ENCODE peak calls at places on chromosomes 3 and 15, in eight cellular contexts. One of them, this sample, is unnamed.

GRCh38 chr15:42108189-42108588 is 13.8 kb upstream of the PLA2G4D start:
- DNase-seq in RWPE1: no peak
- DNase-seq in colonic mucosa: peak; percentile 21
- DNase-seq in astrocyte of the spinal cord: no peak
- DNase-seq in ELF-1: no peak
- DNase-seq in NCI-H1930: no peak
- DNase-seq in lower leg skin: no peak
- DNase-seq in dorsolateral prefrontal cortex: no peak
- DNase-seq in this sample: no peak

GRCh38 chr15:85706779-85707518 is 87.8 kb downstream of the KLHL25 start:
- DNase-seq in RWPE1: no peak
- DNase-seq in colonic mucosa: peak; percentile 45
- DNase-seq in astrocyte of the spinal cord: peak; percentile 62
- DNase-seq in ELF-1: no peak
- DNase-seq in NCI-H1930: no peak
- DNase-seq in lower leg skin: no peak
- DNase-seq in dorsolateral prefrontal cortex: no peak
- DNase-seq in this sample: no peak

GRCh38 chr3:186247821-186248814 is 113.9 kb downstream of the DGKG start:
- DNase-seq in RWPE1: no peak
- DNase-seq in colonic mucosa: no peak
- DNase-seq in astrocyte of the spinal cord: no peak
- DNase-seq in ELF-1: no peak
- DNase-seq in NCI-H1930: no peak
- DNase-seq in lower leg skin: peak; percentile 34
- DNase-seq in dorsolateral prefrontal cortex: no peak
- DNase-seq in this sample: no peak

GRCh38 chr15:39127925-39128617 is 452.8 kb upstream of the THBS1 start:
- DNase-seq in RWPE1: peak; percentile 89
- DNase-seq in colonic mucosa: peak; percentile 32
- DNase-seq in astrocyte of the spinal cord: peak; percentile 96
- DNase-seq in ELF-1: peak; percentile 46
- DNase-seq in NCI-H1930: no peak
- DNase-seq in lower leg skin: no peak
- DNase-seq in dorsolateral prefrontal cortex: no peak
- DNase-seq in this sample: peak; percentile 78

GRCh38 chr3:20023663-20024417 is 11.8 kb upstream of the PP2D1 start:
- DNase-seq in RWPE1: no peak
- DNase-seq in colonic mucosa: peak; percentile 45
- DNase-seq in astrocyte of the spinal cord: no peak
- DNase-seq in ELF-1: no peak
- DNase-seq in NCI-H1930: no peak
- DNase-seq in lower leg skin: peak; percentile 29
- DNase-seq in dorsolateral prefrontal cortex: peak; percentile 48
- DNase-seq in this sample: no peak

GRCh38 chr3:56673781-56674457 is 9.1 kb downstream of the TASOR start:
- DNase-seq in RWPE1: no peak
- DNase-seq in colonic mucosa: no peak
- DNase-seq in astrocyte of the spinal cord: no peak
- DNase-seq in ELF-1: no peak
- DNase-seq in NCI-H1930: no peak
- DNase-seq in lower leg skin: no peak
- DNase-seq in dorsolateral prefrontal cortex: no peak
- DNase-seq in this sample: no peak

GRCh38 chr3:34634939-34635338 is 836.5 kb downstream of the PDCD6IP start:
- DNase-seq in RWPE1: no peak
- DNase-seq in colonic mucosa: no peak
- DNase-seq in astrocyte of the spinal cord: no peak
- DNase-seq in ELF-1: no peak
- DNase-seq in NCI-H1930: no peak
- DNase-seq in lower leg skin: no peak
- DNase-seq in dorsolateral prefrontal cortex: no peak
- DNase-seq in this sample: no peak

GRCh38 chr3:106376016-106376415 is 507.2 kb upstream of the CBLB start:
- DNase-seq in RWPE1: no peak
- DNase-seq in colonic mucosa: no peak
- DNase-seq in astrocyte of the spinal cord: peak; percentile 69
- DNase-seq in ELF-1: no peak
- DNase-seq in NCI-H1930: no peak
- DNase-seq in lower leg skin: no peak
- DNase-seq in dorsolateral prefrontal cortex: no peak
- DNase-seq in this sample: no peak

GRCh38 chr15:44550256-44550655 is 13.3 kb downstream of the EIF3J start:
- DNase-seq in RWPE1: no peak
- DNase-seq in colonic mucosa: no peak
- DNase-seq in astrocyte of the spinal cord: peak; percentile 58
- DNase-seq in ELF-1: no peak
- DNase-seq in NCI-H1930: no peak
- DNase-seq in lower leg skin: no peak
- DNase-seq in dorsolateral prefrontal cortex: no peak
- DNase-seq in this sample: no peak

GRCh38 chr15:59339252-59339672 is 33.4 kb downstream of the MYO1E start:
- DNase-seq in RWPE1: peak; percentile 96
- DNase-seq in colonic mucosa: no peak
- DNase-seq in astrocyte of the spinal cord: peak; percentile 52
- DNase-seq in ELF-1: no peak
- DNase-seq in NCI-H1930: no peak
- DNase-seq in lower leg skin: no peak
- DNase-seq in dorsolateral prefrontal cortex: no peak
- DNase-seq in this sample: peak; percentile 92

GRCh38 chr15:84112025-84112424 is 123.5 kb upstream of the GOLGA6L4 start:
- DNase-seq in RWPE1: peak; percentile 5
- DNase-seq in colonic mucosa: no peak
- DNase-seq in astrocyte of the spinal cord: peak; percentile 31
- DNase-seq in ELF-1: no peak
- DNase-seq in NCI-H1930: no peak
- DNase-seq in lower leg skin: no peak
- DNase-seq in dorsolateral prefrontal cortex: no peak
- DNase-seq in this sample: no peak

GRCh38 chr3:29281265-29282228 is 676 bp downstream of the RBMS3 start:
- DNase-seq in RWPE1: peak; percentile 6
- DNase-seq in colonic mucosa: no peak
- DNase-seq in astrocyte of the spinal cord: peak; percentile 73
- DNase-seq in ELF-1: peak; percentile 86
- DNase-seq in NCI-H1930: no peak
- DNase-seq in lower leg skin: no peak
- DNase-seq in dorsolateral prefrontal cortex: no peak
- DNase-seq in this sample: no peak

GRCh38 chr3:107969994-107970896 is 120.6 kb downstream of the CD47 start:
- DNase-seq in RWPE1: no peak
- DNase-seq in colonic mucosa: peak; percentile 39
- DNase-seq in astrocyte of the spinal cord: peak; percentile 65
- DNase-seq in ELF-1: no peak
- DNase-seq in NCI-H1930: no peak
- DNase-seq in lower leg skin: no peak
- DNase-seq in dorsolateral prefrontal cortex: no peak
- DNase-seq in this sample: no peak

GRCh38 chr15:90035835-90036220 is 34.7 kb downstream of the ZNF710 start:
- DNase-seq in RWPE1: no peak
- DNase-seq in colonic mucosa: no peak
- DNase-seq in astrocyte of the spinal cord: no peak
- DNase-seq in ELF-1: no peak
- DNase-seq in NCI-H1930: no peak
- DNase-seq in lower leg skin: no peak
- DNase-seq in dorsolateral prefrontal cortex: peak; percentile 42
- DNase-seq in this sample: peak; percentile 44

GRCh38 chr15:100109486-100110035 is 232.2 kb downstream of the ADAMTS17 start:
- DNase-seq in RWPE1: no peak
- DNase-seq in colonic mucosa: no peak
- DNase-seq in astrocyte of the spinal cord: no peak
- DNase-seq in ELF-1: no peak
- DNase-seq in NCI-H1930: no peak
- DNase-seq in lower leg skin: no peak
- DNase-seq in dorsolateral prefrontal cortex: no peak
- DNase-seq in this sample: peak; percentile 59

GRCh38 chr3:86702381-86702958 is 288.5 kb downstream of the VGLL3 start:
- DNase-seq in RWPE1: peak; percentile 5
- DNase-seq in colonic mucosa: no peak
- DNase-seq in astrocyte of the spinal cord: peak; percentile 21
- DNase-seq in ELF-1: no peak
- DNase-seq in NCI-H1930: no peak
- DNase-seq in lower leg skin: no peak
- DNase-seq in dorsolateral prefrontal cortex: no peak
- DNase-seq in this sample: no peak

GRCh38 chr3:17233398-17233800 is 348.6 kb downstream of the PLCL2 start:
- DNase-seq in RWPE1: peak; percentile 36
- DNase-seq in colonic mucosa: no peak
- DNase-seq in astrocyte of the spinal cord: peak; percentile 67
- DNase-seq in ELF-1: peak; percentile 14
- DNase-seq in NCI-H1930: peak; percentile 8
- DNase-seq in lower leg skin: no peak
- DNase-seq in dorsolateral prefrontal cortex: no peak
- DNase-seq in this sample: no peak

GRCh38 chr15:64865126-64865997 is 23.6 kb downstream of the PLEKHO2 start:
- DNase-seq in RWPE1: no peak
- DNase-seq in colonic mucosa: no peak
- DNase-seq in astrocyte of the spinal cord: no peak
- DNase-seq in ELF-1: no peak
- DNase-seq in NCI-H1930: no peak
- DNase-seq in lower leg skin: no peak
- DNase-seq in dorsolateral prefrontal cortex: no peak
- DNase-seq in this sample: no peak

GRCh38 chr3:99322551-99322950 is 315.8 kb upstream of the COL8A1 start:
- DNase-seq in RWPE1: no peak
- DNase-seq in colonic mucosa: no peak
- DNase-seq in astrocyte of the spinal cord: no peak
- DNase-seq in ELF-1: no peak
- DNase-seq in NCI-H1930: no peak
- DNase-seq in lower leg skin: no peak
- DNase-seq in dorsolateral prefrontal cortex: no peak
- DNase-seq in this sample: no peak

GRCh38 chr3:58200846-58201355 is 9.9 kb downstream of the DNASE1L3 start:
- DNase-seq in RWPE1: no peak
- DNase-seq in colonic mucosa: no peak
- DNase-seq in astrocyte of the spinal cord: no peak
- DNase-seq in ELF-1: no peak
- DNase-seq in NCI-H1930: no peak
- DNase-seq in lower leg skin: no peak
- DNase-seq in dorsolateral prefrontal cortex: peak; percentile 27
- DNase-seq in this sample: no peak

GRCh38 chr3:157087398-157088132 is 72.4 kb downstream of the CCNL1 start:
- DNase-seq in RWPE1: peak; percentile 60
- DNase-seq in colonic mucosa: no peak
- DNase-seq in astrocyte of the spinal cord: no peak
- DNase-seq in ELF-1: no peak
- DNase-seq in NCI-H1930: no peak
- DNase-seq in lower leg skin: no peak
- DNase-seq in dorsolateral prefrontal cortex: no peak
- DNase-seq in this sample: no peak

GRCh38 chr3:197550489-197550888 is 5.3 kb downstream of the BDH1 start:
- DNase-seq in RWPE1: no peak
- DNase-seq in colonic mucosa: no peak
- DNase-seq in astrocyte of the spinal cord: no peak
- DNase-seq in ELF-1: peak; percentile 39
- DNase-seq in NCI-H1930: no peak
- DNase-seq in lower leg skin: no peak
- DNase-seq in dorsolateral prefrontal cortex: no peak
- DNase-seq in this sample: no peak

GRCh38 chr3:13498354-13499060 is 18.4 kb downstream of the HDAC11 start:
- DNase-seq in RWPE1: no peak
- DNase-seq in colonic mucosa: no peak
- DNase-seq in astrocyte of the spinal cord: no peak
- DNase-seq in ELF-1: no peak
- DNase-seq in NCI-H1930: no peak
- DNase-seq in lower leg skin: no peak
- DNase-seq in dorsolateral prefrontal cortex: no peak
- DNase-seq in this sample: no peak

GRCh38 chr3:150388468-150389418 is 19.4 kb upstream of the TSC22D2 start:
- DNase-seq in RWPE1: no peak
- DNase-seq in colonic mucosa: no peak
- DNase-seq in astrocyte of the spinal cord: peak; percentile 33
- DNase-seq in ELF-1: no peak
- DNase-seq in NCI-H1930: no peak
- DNase-seq in lower leg skin: no peak
- DNase-seq in dorsolateral prefrontal cortex: no peak
- DNase-seq in this sample: no peak

GRCh38 chr3:105518806-105519418 is 152.2 kb downstream of the ALCAM start:
- DNase-seq in RWPE1: peak; percentile 31
- DNase-seq in colonic mucosa: no peak
- DNase-seq in astrocyte of the spinal cord: peak; percentile 81
- DNase-seq in ELF-1: peak; percentile 63
- DNase-seq in NCI-H1930: no peak
- DNase-seq in lower leg skin: no peak
- DNase-seq in dorsolateral prefrontal cortex: no peak
- DNase-seq in this sample: no peak

GRCh38 chr3:192064959-192065358 is 604.0 kb downstream of the PYDC2 start:
- DNase-seq in RWPE1: no peak
- DNase-seq in colonic mucosa: no peak
- DNase-seq in astrocyte of the spinal cord: no peak
- DNase-seq in ELF-1: no peak
- DNase-seq in NCI-H1930: no peak
- DNase-seq in lower leg skin: no peak
- DNase-seq in dorsolateral prefrontal cortex: no peak
- DNase-seq in this sample: no peak

GRCh38 chr3:59709702-59710555 is 660.1 kb upstream of the CFAP20DC start:
- DNase-seq in RWPE1: no peak
- DNase-seq in colonic mucosa: peak; percentile 24
- DNase-seq in astrocyte of the spinal cord: no peak
- DNase-seq in ELF-1: no peak
- DNase-seq in NCI-H1930: no peak
- DNase-seq in lower leg skin: peak; percentile 43
- DNase-seq in dorsolateral prefrontal cortex: peak; percentile 54
- DNase-seq in this sample: no peak